ENCODE peak calls at places on chromosomes 4 and X, in ten cellular contexts. L is SJCRH30; G is activated naive CD8-positive, alpha-beta T cell treated with anti-CD3 and anti-CD28 coated beads, Interleukin-2, amount 50 U/mL, for 24 hours; E is MV-4-11; S is EH; N is CD8-positive, alpha-beta memory T cell; F is AG20443; K is tibial nerve; W is AG08396; J is endodermal cell. C is an unnamed sample.

GRCh38 chr4:71241467-71242401 is 97.1 kb upstream of the SLC4A4 start:
- DNase-seq in L (no peak), G (no peak), E (no peak), S (no peak), N (no peak), F (no peak), K (no peak), W (peak), J (no peak), C (no peak)

GRCh38 chrX:51496501-51497291 is at the start of gene NUDT11:
- DNase-seq in L (peak), G (peak), E (no peak), S (peak), N (peak), F (peak), K (peak), W (peak), J (peak), C (no peak)

GRCh38 chr4:124459922-124460301 is 252.6 kb downstream of the ANKRD50 start:
- DNase-seq in L (no peak), G (no peak), E (no peak), S (no peak), N (no peak), F (no peak), K (no peak), W (no peak), J (no peak), C (no peak)

GRCh38 chr4:56466910-56467283 is 520 bp upstream of the SRP72 start:
- DNase-seq in L (no peak), G (no peak), E (no peak), S (no peak), N (no peak), F (peak), K (no peak), W (peak), J (no peak), C (peak)

GRCh38 chr4:1910643-1911042 is 39.5 kb downstream of the NSD2 start:
- DNase-seq in L (peak), G (no peak), E (no peak), S (peak), N (no peak), F (peak), K (no peak), W (peak), J (peak), C (peak)

GRCh38 chr4:47692691-47693090 is 145.2 kb downstream of the CORIN start:
- DNase-seq in L (no peak), G (no peak), E (no peak), S (no peak), N (no peak), F (no peak), K (no peak), W (no peak), J (no peak), C (no peak)

GRCh38 chr4:93030670-93031069 is 726.9 kb downstream of the GRID2 start:
- DNase-seq in L (no peak), G (no peak), E (peak), S (no peak), N (no peak), F (no peak), K (no peak), W (no peak), J (no peak), C (no peak)

GRCh38 chr4:8410641-8411271 is 29.8 kb downstream of the ACOX3 start:
- DNase-seq in L (peak), G (no peak), E (peak), S (peak), N (no peak), F (peak), K (peak), W (peak), J (peak), C (peak)

GRCh38 chr4:161581262-161581661 is 582.5 kb downstream of the FSTL5 start:
- DNase-seq in L (no peak), G (no peak), E (peak), S (no peak), N (no peak), F (no peak), K (no peak), W (no peak), J (no peak), C (peak)

GRCh38 chr4:22515888-22516541 is at the start of gene ADGRA3:
- DNase-seq in L (peak), G (peak), E (peak), S (peak), N (no peak), F (peak), K (peak), W (peak), J (peak), C (peak)